ENCODE peak calls at places on chromosomes 6 and 20, in nine cellular contexts. K is HS-27A; A is Daoy; H is ELF-1; P is HTR-8/SVneo; W is naive thymus-derived CD4-positive, alpha-beta T cell; L is glutamatergic neuron; J is effector memory CD8-positive, alpha-beta T cell; S is caudate nucleus. E is an unnamed sample.

GRCh38 chr6:132405143-132405915 is 4.1 kb upstream of the MOXD1 start:
- DNase-seq in L (no peak), W (no peak), A (no peak), H (no peak), K (no peak), P (no peak), J (no peak), S (no peak), E (no peak)

GRCh38 chr20:19934792-19935491 is 82.2 kb upstream of the NAA20 start:
- DNase-seq in W (no peak), L (no peak), S (no peak), A (no peak), K (no peak), J (no peak), P (no peak), H (no peak), E (no peak)

GRCh38 chr6:90294614-90294988 is 2.0 kb downstream of the BACH2 start:
- DNase-seq in A (peak), K (no peak), L (peak), S (no peak), H (no peak), J (no peak), W (peak), P (no peak), E (no peak)

GRCh38 chr6:39327516-39327915 is 5.0 kb upstream of the KCNK16 start:
- DNase-seq in J (no peak), K (no peak), W (no peak), A (no peak), S (no peak), H (no peak), P (no peak), L (peak), E (no peak)

GRCh38 chr20:35663516-35663812 is 1.2 kb downstream of the CPNE1 start:
- DNase-seq in S (no peak), P (no peak), H (no peak), W (no peak), L (no peak), A (no peak), K (no peak), J (no peak), E (no peak)

GRCh38 chr6:39421383-39422225 is 99.1 kb upstream of the KCNK16 start:
- DNase-seq in W (no peak), L (no peak), S (no peak), K (no peak), H (no peak), A (no peak), J (no peak), P (no peak), E (no peak)

GRCh38 chr20:58639182-58640146 is 11.6 kb upstream of the STX16 start:
- DNase-seq in K (no peak), A (no peak), J (no peak), H (no peak), W (no peak), S (no peak), L (peak), P (no peak), E (no peak)

GRCh38 chr6:127366281-127367022 is 23.0 kb upstream of the ECHDC1 start:
- DNase-seq in J (no peak), A (peak), W (no peak), K (peak), H (peak), L (no peak), P (peak), S (no peak), E (peak)

GRCh38 chr6:160783741-160784140 is 81.7 kb downstream of the PLG start:
- DNase-seq in L (no peak), A (no peak), J (no peak), K (no peak), H (no peak), P (no peak), S (no peak), W (no peak), E (no peak)

GRCh38 chr6:166408936-166409755 is 26.4 kb upstream of the MPC1 start:
- DNase-seq in L (no peak), S (no peak), H (no peak), P (no peak), W (no peak), J (no peak), A (no peak), K (no peak), E (no peak)

GRCh38 chr6:118921084-118921483 is 13.9 kb downstream of the MCM9 start:
- DNase-seq in K (no peak), L (no peak), H (no peak), P (no peak), J (no peak), S (no peak), A (no peak), W (no peak), E (no peak)

GRCh38 chr6:158185729-158186456 is 17.7 kb downstream of the GTF2H5 start:
- DNase-seq in A (peak), S (no peak), J (no peak), H (no peak), W (no peak), L (no peak), P (no peak), K (no peak), E (no peak)

GRCh38 chr20:60095456-60095855 is 137.2 kb downstream of the CDH26 start:
- DNase-seq in W (no peak), K (no peak), S (no peak), J (no peak), L (no peak), A (no peak), H (no peak), P (no peak), E (no peak)

GRCh38 chr20:21622097-21622496 is 83.4 kb upstream of the PAX1 start:
- DNase-seq in W (no peak), H (peak), K (no peak), S (no peak), L (no peak), J (no peak), P (no peak), A (no peak), E (no peak)

GRCh38 chr6:169831450-169832246 is 80.2 kb downstream of the ERMARD start:
- DNase-seq in P (peak), W (peak), A (peak), K (peak), H (peak), L (peak), J (peak), S (peak), E (no peak)

GRCh38 chr20:36493801-36494114 is 47.6 kb upstream of the MYL9 start:
- DNase-seq in L (no peak), W (no peak), H (no peak), J (no peak), P (no peak), S (no peak), K (no peak), A (peak), E (peak)

GRCh38 chr6:35027807-35028206 is 113.3 kb downstream of the TCP11 start:
- DNase-seq in L (no peak), A (no peak), W (no peak), S (no peak), K (no peak), J (no peak), P (no peak), H (no peak), E (no peak)

E was measured in T1000.